ENCODE peak calls at places on chromosomes 12 and 14, in five cellular contexts. D, R, F, A and V are unnamed samples.

GRCh38 chr12:13205809-13206559 is 9.5 kb downstream of the EMP1 start:
- DNase-seq in A (no peak), R (peak; percentile 96), F (peak; percentile 92), D (no peak), V (peak; percentile 91)

GRCh38 chr12:113831486-113831885 is 134.6 kb downstream of the RBM19 start:
- DNase-seq in F (peak; percentile 18), A (peak; percentile 21), D (no peak), R (no peak), V (no peak)

GRCh38 chr12:5912437-5913334 is 32.4 kb downstream of the ANO2 start:
- DNase-seq in F (no peak), D (no peak), A (no peak), R (no peak), V (no peak)

GRCh38 chr14:92578511-92578910 is 64.9 kb downstream of the RIN3 start:
- DNase-seq in R (peak; percentile 62), F (no peak), D (no peak), A (no peak), V (no peak)

GRCh38 chr14:61965030-61965745 is 203.0 kb downstream of the SNAPC1 start:
- DNase-seq in A (no peak), R (peak; percentile 96), D (no peak), F (no peak), V (peak; percentile 74)

GRCh38 chr12:102851246-102851645 is 65.8 kb downstream of the PAH start:
- DNase-seq in D (no peak), A (no peak), R (no peak), F (no peak), V (no peak)

GRCh38 chr14:38290601-38291190 is 34.8 kb upstream of the CLEC14A start:
- DNase-seq in D (no peak), F (peak; percentile 99), A (no peak), R (peak; percentile 95), V (peak; percentile 18)

GRCh38 chr12:124018526-124018925 is 45.5 kb downstream of the ZNF664 start:
- DNase-seq in D (no peak), R (no peak), F (peak; percentile 31), A (no peak), V (no peak)

GRCh38 chr12:96271469-96272199 is 77.5 kb downstream of the ELK3 start:
- DNase-seq in F (no peak), A (no peak), R (peak; percentile 76), D (no peak), V (no peak)

GRCh38 chr14:69043007-69043444 is 63.9 kb upstream of the ACTN1 start:
- DNase-seq in A (no peak), F (no peak), D (peak; percentile 44), R (peak; percentile 45), V (no peak)

GRCh38 chr12:64404470-64405446 is 566 bp downstream of the XPOT start:
- DNase-seq in D (peak; percentile 69), R (peak; percentile 91), F (peak; percentile 73), A (no peak), V (peak; percentile 75)

GRCh38 chr14:86574026-86574777 is 1044.3 kb downstream of the FLRT2 start:
- DNase-seq in D (no peak), R (peak; percentile 20), A (no peak), F (no peak), V (no peak)

GRCh38 chr12:52526511-52526951 is 6.3 kb upstream of the KRT5 start:
- DNase-seq in R (no peak), F (no peak), D (no peak), A (no peak), V (no peak)

GRCh38 chr12:19491863-19492262 is 52.6 kb downstream of the AEBP2 start:
- DNase-seq in R (no peak), D (no peak), A (no peak), F (no peak), V (no peak)

GRCh38 chr12:52398176-52398575 is 8.0 kb downstream of the KRT82 start:
- DNase-seq in D (no peak), A (no peak), F (no peak), R (no peak), V (no peak)

GRCh38 chr12:50112456-50113218 is 601 bp downstream of the COX14 start:
- DNase-seq in F (no peak), R (no peak), D (no peak), A (peak; percentile 35), V (peak; percentile 49)

GRCh38 chr12:94710933-94711332 is 60.6 kb upstream of the TMCC3 start:
- DNase-seq in R (peak; percentile 13), D (no peak), A (no peak), F (peak; percentile 29), V (no peak)
- TF ChIP-seq CTCF in R (peak; percentile 8), D (peak; percentile 19), A (no peak), F (peak; percentile 47), V (no peak)

GRCh38 chr12:55713721-55714120 is 2.1 kb upstream of the BLOC1S1 start:
- DNase-seq in F (no peak), R (peak; percentile 83), A (no peak), D (no peak), V (peak; percentile 87)
- H3K27ac ChIP-seq in F (no peak overlapping the region), R (peak overlapping the region; percentile 55), A (no peak overlapping the region), D (peak overlapping the region; percentile 92), V (peak overlapping the region; percentile 54)

DNA sequence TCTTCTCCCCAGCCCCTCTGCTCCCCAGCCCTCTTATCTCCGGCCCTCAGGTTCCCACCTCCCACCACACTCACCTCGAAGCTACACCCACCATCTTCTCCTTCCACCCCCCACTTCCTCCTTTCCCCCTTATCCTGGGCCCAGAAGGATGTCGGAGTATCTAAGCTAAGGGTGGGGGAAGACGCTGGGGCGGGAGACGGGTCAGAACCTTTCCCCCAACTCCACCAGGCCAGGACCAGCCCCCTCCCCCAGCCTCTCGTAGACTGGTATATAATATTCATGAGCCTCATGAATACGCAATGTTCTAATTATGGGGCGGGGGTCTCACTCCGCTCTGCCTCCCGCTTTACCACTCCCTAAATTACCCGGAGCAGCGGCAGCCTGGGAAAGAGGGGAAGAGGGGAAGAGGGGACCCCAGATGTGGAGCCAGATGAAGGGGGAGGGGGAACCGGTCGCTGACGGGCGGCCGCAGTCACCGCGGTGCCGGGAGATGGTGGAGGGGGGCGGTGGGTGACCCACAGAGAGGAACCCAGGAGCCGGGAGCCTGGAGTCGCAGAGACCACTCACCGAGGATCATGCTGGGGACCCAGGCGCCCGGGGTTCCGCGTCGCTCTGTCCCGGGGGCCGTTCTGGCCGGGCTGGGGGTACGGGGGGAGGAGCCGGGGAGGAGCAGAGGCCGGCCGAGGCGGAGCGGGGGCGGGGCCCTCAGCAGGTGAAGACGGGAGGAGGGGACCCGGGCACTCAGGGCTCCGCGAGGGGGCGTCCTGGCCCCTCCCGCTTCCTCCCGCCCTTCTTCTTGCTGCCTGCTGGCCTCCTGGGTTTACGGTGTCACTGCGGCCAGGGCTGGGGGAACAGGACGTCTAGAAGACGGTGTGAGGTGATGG is 6.4 kb upstream of the ZNF385A start:
- DNase-seq in R (no peak), D (peak; percentile 46), A (peak; percentile 63), F (no peak), V (peak; percentile 86)
- TF ChIP-seq CTCF in R (no peak), D (no peak), A (no peak), F (no peak), V (no peak)

GRCh38 chr12:110351119-110351518 is 52.4 kb downstream of the ANAPC7 start:
- DNase-seq in F (no peak), A (no peak), R (no peak), D (no peak), V (no peak)
- H3K27ac ChIP-seq in F (no peak overlapping the region), A (no peak overlapping the region), R (no peak overlapping the region), D (no peak overlapping the region), V (no peak overlapping the region)

GRCh38 chr12:44459569-44459968 is 416.5 kb downstream of the NELL2 start:
- DNase-seq in A (no peak), D (no peak), F (no peak), R (no peak), V (no peak)
- TF ChIP-seq CTCF in A (no peak), D (no peak), F (no peak), R (no peak), V (no peak)

DNA sequence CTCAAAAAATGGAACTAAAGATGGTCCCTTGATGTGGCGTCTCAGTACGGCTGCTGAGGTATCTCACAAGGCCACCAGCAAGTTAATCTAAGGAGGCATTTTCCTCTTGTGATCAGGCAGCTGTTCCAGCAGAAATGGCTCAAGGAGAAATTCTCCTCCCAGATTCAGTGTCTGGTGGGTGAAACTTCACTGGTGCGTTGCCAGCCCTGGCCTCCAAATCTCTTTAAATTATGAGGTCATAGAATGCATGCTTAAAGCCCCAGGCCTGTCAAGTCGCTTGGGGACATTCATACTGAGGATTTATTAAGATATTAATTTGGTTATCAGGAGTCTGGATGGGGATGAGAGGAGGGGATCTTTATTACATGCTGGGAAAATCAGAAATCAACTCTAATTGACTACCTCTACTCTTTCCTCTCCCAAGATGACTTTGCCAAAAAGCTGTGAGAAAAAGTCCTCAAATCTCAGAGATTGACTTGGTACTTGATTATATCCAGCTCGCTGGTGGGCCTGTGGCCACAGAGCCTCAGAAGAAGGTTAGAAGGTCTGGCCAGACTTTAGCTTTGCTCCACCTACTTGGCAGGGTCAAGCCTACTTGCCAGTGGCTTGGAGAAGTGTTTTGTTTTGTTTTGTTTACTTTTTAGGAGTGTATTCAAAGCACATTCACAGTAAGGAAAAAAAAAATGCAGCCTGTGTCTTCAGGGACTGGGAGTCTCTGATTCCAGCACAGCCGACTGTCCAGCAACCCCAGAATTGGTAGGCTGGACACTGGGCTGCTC is 73.1 kb downstream of the PPP2R5C start:
- DNase-seq in A (no peak), R (peak; percentile 63), F (no peak), D (no peak), V (no peak)
- H3K27ac ChIP-seq in A (no peak overlapping the region), R (peak overlapping the region; percentile 39), F (no peak overlapping the region), D (peak overlapping the region; percentile 66), V (no peak overlapping the region)

DNA sequence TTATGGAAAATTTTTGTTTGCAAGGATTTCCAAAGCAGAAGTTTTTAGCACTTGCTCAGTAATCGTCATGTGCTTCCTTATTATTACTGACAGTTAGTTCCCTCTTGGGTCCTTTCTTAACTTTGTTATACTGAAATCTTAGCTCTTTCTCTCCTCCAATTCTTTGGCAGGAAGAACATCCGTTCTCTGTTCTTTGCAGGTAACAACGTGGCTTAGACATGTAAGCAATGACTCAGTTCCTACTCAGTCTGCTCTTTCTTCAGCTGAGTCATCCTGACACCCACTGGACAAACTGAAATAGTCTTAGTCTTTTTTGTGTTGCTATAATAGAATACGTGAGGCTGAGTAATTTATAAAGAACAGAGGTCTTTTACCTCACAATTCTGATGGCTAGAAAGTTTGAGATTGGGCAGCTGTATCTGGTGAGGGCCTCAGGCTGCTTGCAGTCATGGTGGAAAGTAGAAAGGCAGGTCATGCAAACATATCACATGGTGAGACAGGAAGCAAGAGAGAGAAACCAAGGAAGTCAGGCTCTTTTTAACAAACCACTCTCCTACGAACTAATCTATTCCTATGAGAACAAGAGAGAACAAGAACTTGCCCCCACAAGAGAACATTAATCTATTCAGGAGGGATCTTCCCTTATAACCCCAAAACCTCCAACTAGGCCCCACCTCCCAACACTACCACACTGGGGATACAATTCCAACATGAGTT is 49.2 kb downstream of the TESPA1 start:
- DNase-seq in D (no peak), R (peak; percentile 79), A (no peak), F (peak; percentile 67), V (peak; percentile 96)
- TF ChIP-seq CTCF in D (no peak), R (no peak), A (no peak), F (no peak), V (peak; percentile 43)

GRCh38 chr14:96512122-96512521 is 9.9 kb downstream of the PAPOLA start:
- DNase-seq in D (no peak), A (no peak), F (no peak), R (no peak), V (no peak)

GRCh38 chr14:96512602-96513397 is 10.6 kb downstream of the PAPOLA start:
- DNase-seq in R (no peak), A (no peak), D (no peak), F (no peak), V (no peak)

GRCh38 chr14:96511667-96512066 is 9.5 kb downstream of the PAPOLA start:
- DNase-seq in R (no peak), F (no peak), A (no peak), D (no peak), V (no peak)

GRCh38 chr14:96516351-96516750 is 14.2 kb downstream of the PAPOLA start:
- DNase-seq in F (no peak), R (no peak), D (no peak), A (no peak), V (no peak)

GRCh38 chr14:96514694-96515093 is 12.5 kb downstream of the PAPOLA start:
- DNase-seq in R (no peak), A (no peak), F (no peak), D (no peak), V (no peak)
- H3K27ac ChIP-seq in R (no peak overlapping the region), A (no peak overlapping the region), F (no peak overlapping the region), D (no peak overlapping the region), V (no peak overlapping the region)